ENCODE peak calls at places on chromosomes 3 and 15, in seven cellular contexts. One of them, this sample, is unnamed.

GRCh38 chr3:38039899-38040261 is 872 bp downstream of the DLEC1 start:
- DNase-seq in AG10803: peak; percentile 44
- DNase-seq in kidney tubule cell: peak; percentile 55
- DNase-seq in T-helper 2 cell: no peak
- DNase-seq in ovary: peak; percentile 52
- DNase-seq in tibial nerve: peak; percentile 56
- DNase-seq in glutamatergic neuron: no peak
- DNase-seq in this sample: no peak

GRCh38 chr3:184299488-184300376 is 691 bp downstream of the PSMD2 start:
- DNase-seq in AG10803: peak; percentile 53
- DNase-seq in kidney tubule cell: peak; percentile 56
- DNase-seq in T-helper 2 cell: no peak
- DNase-seq in ovary: no peak
- DNase-seq in tibial nerve: no peak
- DNase-seq in glutamatergic neuron: no peak
- DNase-seq in this sample: no peak

GRCh38 chr15:51380999-51381806 is 39.7 kb downstream of the GLDN start:
- DNase-seq in AG10803: peak; percentile 66
- DNase-seq in kidney tubule cell: peak; percentile 72
- DNase-seq in T-helper 2 cell: no peak
- DNase-seq in ovary: no peak
- DNase-seq in tibial nerve: peak; percentile 60
- DNase-seq in glutamatergic neuron: peak; percentile 61
- DNase-seq in this sample: peak; percentile 73

GRCh38 chr15:99430881-99431401 is 134.8 kb upstream of the MEF2A start:
- DNase-seq in AG10803: no peak
- DNase-seq in kidney tubule cell: no peak
- DNase-seq in T-helper 2 cell: no peak
- DNase-seq in ovary: no peak
- DNase-seq in tibial nerve: no peak
- DNase-seq in glutamatergic neuron: peak; percentile 4
- DNase-seq in this sample: no peak

GRCh38 chr3:39406368-39407258 is at the start of gene RPSA:
- DNase-seq in AG10803: peak; percentile 95
- DNase-seq in kidney tubule cell: peak; percentile 99
- DNase-seq in T-helper 2 cell: peak; percentile 94
- DNase-seq in ovary: peak; percentile 86
- DNase-seq in tibial nerve: peak; percentile 92
- DNase-seq in glutamatergic neuron: peak; percentile 91
- DNase-seq in this sample: peak; percentile 98

GRCh38 chr3:194556086-194557056 is 69.6 kb upstream of the ATP13A3 start:
- DNase-seq in AG10803: no peak
- DNase-seq in kidney tubule cell: peak; percentile 24
- DNase-seq in T-helper 2 cell: no peak
- DNase-seq in ovary: no peak
- DNase-seq in tibial nerve: no peak
- DNase-seq in glutamatergic neuron: no peak
- DNase-seq in this sample: no peak

GRCh38 chr15:68410466-68411200 is 21.3 kb downstream of the ITGA11 start:
- DNase-seq in AG10803: no peak
- DNase-seq in kidney tubule cell: no peak
- DNase-seq in T-helper 2 cell: no peak
- DNase-seq in ovary: no peak
- DNase-seq in tibial nerve: no peak
- DNase-seq in glutamatergic neuron: no peak
- DNase-seq in this sample: peak; percentile 38

GRCh38 chr3:152780553-152780952 is 54.4 kb upstream of the P2RY1 start:
- DNase-seq in AG10803: peak; percentile 5
- DNase-seq in kidney tubule cell: peak; percentile 14
- DNase-seq in T-helper 2 cell: no peak
- DNase-seq in ovary: no peak
- DNase-seq in tibial nerve: no peak
- DNase-seq in glutamatergic neuron: no peak
- DNase-seq in this sample: no peak